ENCODE peak calls at places on chromosomes 12 and 14, in four cellular contexts. One of them, this sample, is unnamed. For H3K27me3, the result is how much of the 10 kb centered on the place peaks cover.

GRCh38 chr12:42631507-42631906 is 42.0 kb upstream of the PRICKLE1 start:
- DNase-seq in prostate gland: no peak
- DNase-seq in mammary epithelial cell: no peak
- DNase-seq in lung: no peak
- DNase-seq in this sample: no peak

GRCh38 chr12:9118161-9118560 is 2.4 kb upstream of the A2M start:
- DNase-seq in prostate gland: no peak
- DNase-seq in mammary epithelial cell: peak
- DNase-seq in lung: no peak
- DNase-seq in this sample: no peak

GRCh38 chr14:66240112-66240511 is 246.1 kb upstream of the CCDC196 start:
- DNase-seq in prostate gland: no peak
- DNase-seq in mammary epithelial cell: peak
- DNase-seq in lung: no peak
- DNase-seq in this sample: no peak

GRCh38 chr12:71664411-71665108 is 459 bp downstream of the THAP2 start:
- DNase-seq in prostate gland: no peak
- DNase-seq in mammary epithelial cell: peak
- DNase-seq in lung: no peak
- DNase-seq in this sample: no peak

GRCh38 chr14:51616724-51617409 is 34.8 kb upstream of the FRMD6 start:
- DNase-seq in prostate gland: peak
- DNase-seq in mammary epithelial cell: peak
- DNase-seq in lung: peak
- DNase-seq in this sample: peak

GRCh38 chr12:101097829-101098580 is 112.0 kb downstream of the SLC5A8 start:
- DNase-seq in prostate gland: no peak
- DNase-seq in mammary epithelial cell: no peak
- DNase-seq in lung: no peak
- DNase-seq in this sample: no peak

GRCh38 chr12:127926004-127926403 is 341.0 kb upstream of the TMEM132C start:
- DNase-seq in prostate gland: no peak
- DNase-seq in mammary epithelial cell: no peak
- DNase-seq in lung: no peak
- DNase-seq in this sample: no peak

GRCh38 chr12:47824198-47824597 is 4.5 kb upstream of the HDAC7 start:
- DNase-seq in prostate gland: no peak
- DNase-seq in mammary epithelial cell: no peak
- DNase-seq in lung: no peak
- DNase-seq in this sample: no peak

GRCh38 chr12:1429980-1430379 is 164.4 kb downstream of the FBXL14 start:
- DNase-seq in prostate gland: no peak
- DNase-seq in mammary epithelial cell: peak
- DNase-seq in lung: no peak
- DNase-seq in this sample: no peak

GRCh38 chr12:93699271-93700141 is 22.3 kb downstream of the CRADD start:
- DNase-seq in prostate gland: no peak
- DNase-seq in mammary epithelial cell: peak
- DNase-seq in lung: no peak
- DNase-seq in this sample: peak

GRCh38 chr12:130775953-130776856 is 60.1 kb upstream of the RIMBP2 start:
- DNase-seq in prostate gland: no peak
- DNase-seq in mammary epithelial cell: peak
- DNase-seq in lung: peak
- DNase-seq in this sample: peak

GRCh38 chr12:57208946-57209282 is 7.7 kb upstream of the NXPH4 start:
- DNase-seq in prostate gland: no peak
- DNase-seq in mammary epithelial cell: no peak
- DNase-seq in lung: no peak
- DNase-seq in this sample: no peak

GRCh38 chr14:77063581-77064289 is 34.3 kb upstream of the CIPC start:
- DNase-seq in prostate gland: no peak
- DNase-seq in mammary epithelial cell: no peak
- DNase-seq in lung: no peak
- DNase-seq in this sample: no peak

GRCh38 chr12:104790296-104791125 is 167.6 kb downstream of the SLC41A2 start:
- DNase-seq in prostate gland: no peak
- DNase-seq in mammary epithelial cell: no peak
- DNase-seq in lung: peak
- DNase-seq in this sample: no peak

GRCh38 chr12:51922762-51923505 is 15.6 kb downstream of the ACVRL1 start:
- DNase-seq in prostate gland: no peak
- DNase-seq in mammary epithelial cell: no peak
- DNase-seq in lung: peak
- DNase-seq in this sample: no peak

GRCh38 chr14:59248170-59248569 is 59.7 kb downstream of the DAAM1 start:
- DNase-seq in prostate gland: no peak
- DNase-seq in mammary epithelial cell: no peak
- DNase-seq in lung: no peak
- DNase-seq in this sample: no peak

GRCh38 chr14:52902971-52903385 is 47.9 kb downstream of the FERMT2 start:
- DNase-seq in prostate gland: no peak
- DNase-seq in mammary epithelial cell: peak
- DNase-seq in lung: no peak
- DNase-seq in this sample: no peak

GRCh38 chr14:56244138-56244789 is 126.1 kb downstream of the PELI2 start:
- DNase-seq in prostate gland: no peak
- DNase-seq in mammary epithelial cell: no peak
- DNase-seq in lung: no peak
- DNase-seq in this sample: no peak

GRCh38 chr12:59149995-59150642 is 229.8 kb upstream of the LRIG3 start:
- DNase-seq in prostate gland: peak
- DNase-seq in mammary epithelial cell: peak
- DNase-seq in lung: no peak
- DNase-seq in this sample: peak

GRCh38 chr14:77339407-77339806 is 18.6 kb downstream of the GSTZ1 start:
- DNase-seq in prostate gland: no peak
- DNase-seq in mammary epithelial cell: peak
- DNase-seq in lung: no peak
- DNase-seq in this sample: no peak

GRCh38 chr14:79229383-79229875 is 981.9 kb downstream of the DIO2 start:
- DNase-seq in prostate gland: no peak
- DNase-seq in mammary epithelial cell: no peak
- DNase-seq in lung: no peak
- DNase-seq in this sample: no peak

GRCh38 chr12:56221233-56221756 is 427 bp downstream of the RNF41 start:
- DNase-seq in prostate gland: peak
- DNase-seq in mammary epithelial cell: peak
- DNase-seq in lung: peak
- DNase-seq in this sample: peak

GRCh38 chr12:116726749-116727148 is 11.1 kb downstream of the SPRING1 start:
- DNase-seq in prostate gland: no peak
- DNase-seq in mammary epithelial cell: no peak
- DNase-seq in lung: peak
- DNase-seq in this sample: no peak

GRCh38 chr12:113416091-113416754 is 6.0 kb upstream of the SDSL start:
- DNase-seq in prostate gland: no peak
- DNase-seq in mammary epithelial cell: no peak
- DNase-seq in lung: no peak
- DNase-seq in this sample: peak

GRCh38 chr12:25977047-25977446 is 18.6 kb downstream of the RASSF8 start:
- DNase-seq in prostate gland: no peak
- DNase-seq in mammary epithelial cell: peak
- DNase-seq in lung: no peak
- DNase-seq in this sample: no peak

GRCh38 chr14:22598896-22599244 is 770 bp downstream of the ABHD4 start:
- DNase-seq in prostate gland: peak
- DNase-seq in mammary epithelial cell: peak
- DNase-seq in lung: peak
- DNase-seq in this sample: peak

GRCh38 chr14:28704153-28704552 is 62.4 kb upstream of the FOXG1 start:
- DNase-seq in prostate gland: no peak
- DNase-seq in mammary epithelial cell: peak
- DNase-seq in lung: no peak
- DNase-seq in this sample: no peak

GRCh38 chr14:41037388-41037787 is 569.3 kb upstream of the LRFN5 start:
- DNase-seq in prostate gland: no peak
- DNase-seq in mammary epithelial cell: no peak
- DNase-seq in lung: no peak
- DNase-seq in this sample: no peak

GRCh38 chr14:52253503-52253902 is 14.0 kb upstream of the PTGDR start:
- DNase-seq in prostate gland: no peak
- DNase-seq in mammary epithelial cell: no peak
- DNase-seq in lung: no peak
- DNase-seq in this sample: no peak

GRCh38 chr12:94297876-94298520 is 149.6 kb downstream of the PLXNC1 start:
- DNase-seq in prostate gland: no peak
- DNase-seq in mammary epithelial cell: no peak
- DNase-seq in lung: no peak
- DNase-seq in this sample: no peak

GRCh38 chr14:101072070-101072469 is 168.5 kb upstream of the RTL1 start:
- DNase-seq in prostate gland: no peak
- DNase-seq in mammary epithelial cell: no peak
- DNase-seq in lung: no peak
- DNase-seq in this sample: no peak

GRCh38 chr12:104137175-104137901 is 672 bp downstream of the NFYB start:
- DNase-seq in prostate gland: peak
- DNase-seq in mammary epithelial cell: peak
- DNase-seq in lung: peak
- DNase-seq in this sample: peak

GRCh38 chr12:43676183-43676813 is 82.3 kb downstream of the PUS7L start:
- DNase-seq in prostate gland: no peak
- DNase-seq in mammary epithelial cell: peak
- DNase-seq in lung: no peak
- DNase-seq in this sample: no peak

GRCh38 chr12:11969437-11970154 is 101.1 kb upstream of the BCL2L14 start:
- DNase-seq in prostate gland: no peak
- DNase-seq in mammary epithelial cell: no peak
- DNase-seq in lung: no peak
- DNase-seq in this sample: no peak

GRCh38 chr12:4290011-4290790 is 16.6 kb downstream of the CCND2 start:
- DNase-seq in prostate gland: no peak
- DNase-seq in mammary epithelial cell: no peak
- DNase-seq in lung: no peak
- DNase-seq in this sample: no peak

GRCh38 chr14:36818212-36818611 is 156.6 kb downstream of the PAX9 start:
- DNase-seq in prostate gland: no peak
- DNase-seq in mammary epithelial cell: no peak
- DNase-seq in lung: no peak
- DNase-seq in this sample: no peak

GRCh38 chr14:36820901-36821300 is 159.2 kb downstream of the PAX9 start:
- DNase-seq in prostate gland: no peak
- DNase-seq in mammary epithelial cell: peak
- DNase-seq in lung: no peak
- DNase-seq in this sample: no peak

GRCh38 chr14:36818794-36819384 is 157.2 kb downstream of the PAX9 start:
- DNase-seq in prostate gland: no peak
- DNase-seq in mammary epithelial cell: peak
- DNase-seq in lung: no peak
- DNase-seq in this sample: peak

GRCh38 chr14:36822671-36823070 is 161.0 kb downstream of the PAX9 start:
- DNase-seq in prostate gland: no peak
- DNase-seq in mammary epithelial cell: no peak
- DNase-seq in lung: no peak
- DNase-seq in this sample: no peak

GRCh38 chr14:36820111-36820709 is 158.6 kb downstream of the PAX9 start:
- DNase-seq in prostate gland: no peak
- DNase-seq in mammary epithelial cell: peak
- DNase-seq in lung: no peak
- DNase-seq in this sample: no peak
- H3K27me3 ChIP-seq in prostate gland: under half
- H3K27me3 ChIP-seq in mammary epithelial cell: under half
- H3K27me3 ChIP-seq in lung: under half
- H3K27me3 ChIP-seq in this sample: under half

GRCh38 chr12:46110928-46111699 is 120.7 kb upstream of the SCAF11 start:
- DNase-seq in prostate gland: no peak
- DNase-seq in mammary epithelial cell: peak
- DNase-seq in lung: no peak
- DNase-seq in this sample: no peak
- TF ChIP-seq CTCF in prostate gland: no peak
- TF ChIP-seq CTCF in mammary epithelial cell: peak
- TF ChIP-seq CTCF in lung: no peak
- TF ChIP-seq CTCF in this sample: no peak

DNA sequence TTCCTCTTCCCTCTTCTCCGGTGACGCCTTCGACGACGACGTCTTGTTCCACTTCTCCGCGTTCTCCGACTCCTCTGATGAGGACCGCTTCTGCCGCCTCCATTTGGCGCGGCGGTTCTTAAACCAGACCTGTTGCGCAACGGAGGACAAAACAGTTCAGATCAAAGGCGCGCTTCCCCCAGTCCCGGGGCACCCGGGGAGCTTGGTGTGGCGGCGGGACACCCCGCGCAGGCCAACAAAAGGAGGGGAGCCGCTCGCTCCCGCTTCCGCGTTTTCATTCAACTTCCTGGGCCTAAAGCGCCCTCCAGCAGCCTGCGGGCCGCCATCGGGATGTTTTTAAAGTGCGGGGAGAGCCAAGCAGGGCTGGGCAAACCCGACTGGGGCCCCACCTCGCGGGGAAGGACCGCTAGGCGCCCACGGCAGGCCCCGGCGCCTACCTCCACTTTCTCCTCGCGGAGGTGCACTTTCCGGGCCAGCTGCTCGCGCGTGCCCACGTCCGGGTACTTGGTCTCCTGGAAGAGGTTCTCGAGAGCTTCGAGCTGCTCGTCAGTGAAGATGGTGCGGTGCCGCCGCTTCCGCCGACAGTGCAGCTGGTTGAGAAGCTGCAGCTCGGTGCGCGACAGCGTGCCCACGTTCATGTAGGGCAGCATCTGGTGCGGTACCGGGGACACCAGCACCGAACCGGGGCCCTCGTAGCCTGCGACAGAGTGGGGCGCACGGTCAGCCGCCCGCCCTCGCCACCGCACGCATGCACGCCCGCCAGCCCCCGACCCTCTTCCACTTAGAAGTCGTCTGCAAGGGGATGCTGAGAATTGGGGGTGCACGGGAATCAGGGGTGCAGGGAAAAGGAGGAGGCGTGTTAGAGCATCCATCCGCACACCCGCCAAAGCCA is 1.1 kb downstream of the GSC start:
- DNase-seq in prostate gland: no peak
- DNase-seq in mammary epithelial cell: no peak
- DNase-seq in lung: no peak
- DNase-seq in this sample: no peak
- H3K27me3 ChIP-seq in prostate gland: under half
- H3K27me3 ChIP-seq in mammary epithelial cell: half or more
- H3K27me3 ChIP-seq in lung: under half
- H3K27me3 ChIP-seq in this sample: under half

GRCh38 chr12:111309584-111309983 is 59.3 kb downstream of the PHETA1 start:
- DNase-seq in prostate gland: no peak
- DNase-seq in mammary epithelial cell: no peak
- DNase-seq in lung: no peak
- DNase-seq in this sample: no peak

GRCh38 chr12:111308473-111308872 is 60.4 kb downstream of the PHETA1 start:
- DNase-seq in prostate gland: no peak
- DNase-seq in mammary epithelial cell: no peak
- DNase-seq in lung: no peak
- DNase-seq in this sample: no peak

GRCh38 chr12:111303531-111303930 is 65.4 kb downstream of the PHETA1 start:
- DNase-seq in prostate gland: no peak
- DNase-seq in mammary epithelial cell: no peak
- DNase-seq in lung: no peak
- DNase-seq in this sample: no peak

GRCh38 chr12:111310076-111310870 is 58.6 kb downstream of the PHETA1 start:
- DNase-seq in prostate gland: no peak
- DNase-seq in mammary epithelial cell: no peak
- DNase-seq in lung: no peak
- DNase-seq in this sample: no peak

GRCh38 chr12:111304642-111305071 is 64.2 kb downstream of the PHETA1 start:
- DNase-seq in prostate gland: no peak
- DNase-seq in mammary epithelial cell: no peak
- DNase-seq in lung: no peak
- DNase-seq in this sample: no peak
- TF ChIP-seq CTCF in prostate gland: no peak
- TF ChIP-seq CTCF in mammary epithelial cell: peak
- TF ChIP-seq CTCF in lung: peak
- TF ChIP-seq CTCF in this sample: peak